ENCODE peak calls at places on chromosome 13, in seven cellular contexts. D, W, F, S, Z, J and U are unnamed samples.

GRCh38 chr13:113220141-113220598 is 10.8 kb downstream of the CUL4A start:
- DNase-seq in F (no peak), D (peak; percentile 70), S (no peak), W (no peak), J (peak; percentile 32), Z (no peak), U (no peak)

GRCh38 chr13:113148940-113149503 is 9.4 kb upstream of the PROZ start:
- DNase-seq in D (no peak), Z (no peak), S (no peak), F (no peak), W (no peak), J (no peak), U (no peak)

GRCh38 chr13:33219926-33220325 is 65.6 kb downstream of the STARD13 start:
- DNase-seq in Z (no peak), W (no peak), S (no peak), F (no peak), D (no peak), J (no peak), U (no peak)

GRCh38 chr13:113491418-113491883 is 940 bp upstream of the DCUN1D2 start:
- DNase-seq in F (peak; percentile 45), J (peak; percentile 76), S (peak; percentile 40), D (peak; percentile 62), Z (peak; percentile 33), W (no peak), U (no peak)

GRCh38 chr13:37429976-37430375 is 168.6 kb downstream of the POSTN start:
- DNase-seq in F (no peak), J (no peak), S (no peak), D (no peak), Z (no peak), W (no peak), U (no peak)

GRCh38 chr13:109858319-109858718 is 71.9 kb upstream of the IRS2 start:
- DNase-seq in F (no peak), S (no peak), Z (no peak), D (no peak), J (no peak), W (no peak), U (no peak)

GRCh38 chr13:113794764-113795173 is 35.7 kb downstream of the TMEM255B start:
- DNase-seq in F (no peak), D (no peak), W (no peak), Z (no peak), J (no peak), S (no peak), U (no peak)

GRCh38 chr13:24624363-24624762 is 55.8 kb upstream of the ATP12A start:
- DNase-seq in F (no peak), Z (no peak), W (no peak), D (no peak), J (no peak), S (no peak), U (no peak)

GRCh38 chr13:94073006-94073744 is 406.3 kb downstream of the DCT start:
- DNase-seq in D (no peak), S (no peak), J (peak; percentile 14), F (no peak), W (no peak), Z (no peak), U (no peak)

GRCh38 chr13:54890976-54891375 is 1862.4 kb downstream of the OLFM4 start:
- DNase-seq in D (no peak), Z (no peak), J (no peak), F (no peak), S (no peak), W (no peak), U (no peak)

GRCh38 chr13:80054806-80055205 is 286.1 kb downstream of the SPRY2 start:
- DNase-seq in F (no peak), Z (no peak), W (no peak), J (no peak), D (no peak), S (no peak), U (no peak)

GRCh38 chr13:112877976-112878955 is 90.7 kb upstream of the MCF2L start:
- DNase-seq in S (no peak), W (no peak), F (peak; percentile 10), J (no peak), D (no peak), Z (no peak), U (no peak)

GRCh38 chr13:43664700-43665191 is 122.0 kb downstream of the ENOX1 start:
- DNase-seq in S (no peak), W (no peak), D (peak; percentile 61), J (peak; percentile 21), Z (no peak), F (peak; percentile 16), U (no peak)

GRCh38 chr13:36088001-36088400 is 43.2 kb downstream of the DCLK1 start:
- DNase-seq in F (no peak), Z (no peak), S (no peak), J (no peak), D (no peak), W (no peak), U (no peak)

DNA sequence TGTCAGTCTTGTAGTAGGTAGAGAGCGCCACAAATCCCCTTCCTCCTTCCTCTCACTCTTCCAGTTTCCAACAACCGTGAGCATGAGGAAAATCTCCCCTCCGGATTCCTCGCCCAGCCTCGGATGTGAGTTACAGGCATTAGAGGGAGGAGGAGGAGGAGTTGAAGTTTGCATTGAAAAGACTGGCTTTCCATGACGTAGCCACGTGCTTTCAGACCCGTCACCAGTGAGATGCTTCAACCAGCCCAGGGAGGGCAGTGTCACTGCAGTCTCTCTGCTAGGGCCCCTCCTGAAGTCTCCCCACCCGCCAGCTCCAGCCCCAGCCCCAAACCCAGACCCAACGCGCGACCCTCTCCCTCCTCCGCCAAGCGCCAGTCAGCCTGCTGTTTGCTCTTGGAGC is 444 bp upstream of the FGF14 start:
- DNase-seq in D (no peak), F (peak; percentile 16), Z (no peak), W (no peak), J (peak; percentile 91), S (peak; percentile 42), U (no peak)
- TF ChIP-seq CTCF in D (no peak), F (peak; percentile 23), Z (no peak), W (no peak), J (peak; percentile 43), S (no peak), U (no peak)

DNA sequence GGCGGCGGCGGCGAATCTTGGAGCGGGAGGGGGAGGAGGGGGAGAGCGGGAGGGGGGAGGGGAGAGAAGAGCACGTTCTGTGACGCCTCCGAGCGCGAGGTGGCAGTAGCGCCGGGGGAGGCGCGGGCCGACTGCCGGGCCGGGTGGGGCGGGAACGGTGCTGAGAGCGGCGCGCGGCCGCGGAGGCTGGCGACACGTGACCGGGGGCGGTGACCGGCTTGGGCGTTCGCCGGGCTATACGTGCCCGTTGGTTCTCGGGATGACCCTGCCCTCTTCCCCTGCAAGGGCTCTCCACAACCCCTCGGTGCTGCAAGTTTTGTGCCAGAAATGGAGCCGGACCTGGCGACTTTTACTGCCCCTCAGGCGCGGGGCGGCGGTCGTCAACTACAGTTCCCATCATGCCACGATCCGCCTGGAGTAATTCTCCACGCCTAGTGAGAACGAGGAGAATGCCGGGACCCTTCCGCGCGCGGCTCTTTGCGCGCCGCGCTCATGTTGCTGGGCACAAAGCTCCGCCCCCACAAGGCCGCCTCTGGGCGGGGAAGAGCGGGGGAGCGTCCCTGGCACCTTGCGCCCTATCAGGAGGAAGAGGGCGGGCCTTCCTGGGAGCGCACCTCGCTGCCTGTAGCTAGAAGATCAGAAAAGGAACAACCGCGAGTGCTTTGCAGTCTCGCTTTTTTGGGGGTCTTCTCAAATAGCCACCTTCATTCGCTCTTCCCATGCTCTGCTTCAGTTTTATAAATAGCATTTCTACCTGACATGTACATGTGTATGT is at the start of gene KPNA3:
- DNase-seq in J (peak; percentile 98), D (peak; percentile 97), S (peak; percentile 95), W (peak; percentile 66), F (peak; percentile 96), Z (peak; percentile 98), U (peak; percentile 90)
- TF ChIP-seq CTCF in J (peak; percentile 50), D (peak; percentile 43), S (peak; percentile 8), W (no peak), F (peak; percentile 22), Z (peak; percentile 9), U (no peak)

GRCh38 chr13:27917121-27917947 is 2.5 kb upstream of the PDX1 start:
- DNase-seq in S (no peak), W (no peak), J (peak; percentile 67), F (no peak), Z (no peak), D (peak; percentile 34), U (no peak)
- TF ChIP-seq CTCF in S (no peak), W (no peak), J (no peak), F (no peak), Z (no peak), D (no peak), U (no peak)

DNA sequence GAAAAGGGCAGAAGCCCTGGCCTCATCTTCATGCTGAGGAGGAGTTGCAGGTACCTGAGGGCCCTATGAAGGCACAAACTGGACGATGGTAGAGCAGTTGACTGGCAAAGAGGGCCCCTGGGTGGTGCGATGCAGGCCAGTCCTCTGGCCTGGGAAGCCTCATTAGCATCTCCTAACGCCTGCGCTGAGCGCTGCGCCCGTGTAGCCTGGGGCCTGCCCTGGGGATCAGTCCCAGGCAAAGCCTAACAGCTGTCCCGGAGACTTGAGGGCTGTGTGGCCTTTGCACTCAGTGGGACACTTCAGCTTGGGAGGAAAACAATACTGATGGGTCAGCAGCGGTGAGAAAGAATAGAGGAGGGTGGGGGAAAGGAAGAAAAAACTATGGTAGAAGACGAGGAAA is 187.7 kb downstream of the RAP2A start:
- DNase-seq in J (peak; percentile 56), D (no peak), Z (no peak), F (no peak), W (no peak), S (no peak), U (no peak)
- TF ChIP-seq CTCF in J (no peak), D (no peak), Z (no peak), F (no peak), W (no peak), S (no peak), U (no peak)

GRCh38 chr13:46698910-46699460 is 98.0 kb downstream of the ESD start:
- DNase-seq in J (no peak), W (no peak), S (no peak), D (no peak), Z (no peak), F (no peak), U (no peak)
- TF ChIP-seq CTCF in J (no peak), W (no peak), S (no peak), D (no peak), Z (no peak), F (no peak), U (no peak)

GRCh38 chr13:99528547-99528946 is 27.3 kb downstream of the TM9SF2 start:
- DNase-seq in W (no peak), D (no peak), S (no peak), F (no peak), Z (no peak), J (no peak), U (no peak)
- TF ChIP-seq CTCF in W (no peak), D (no peak), S (peak; percentile 12), F (peak; percentile 37), Z (peak; percentile 41), J (peak; percentile 46), U (no peak)